ENCODE peak calls at places on chromosomes 12 and 14, in five cellular contexts. S, D, J, K and X are unnamed samples.

GRCh38 chr12:74646831-74647230 is 109.2 kb downstream of the ATXN7L3B start:
- DNase-seq in S (no peak), D (no peak), J (no peak), K (no peak), X (no peak)

GRCh38 chr12:68521321-68521839 is 89.3 kb upstream of the RAP1B start:
- DNase-seq in S (no peak), D (no peak), J (no peak), K (no peak), X (no peak)

GRCh38 chr12:54378791-54379400 is 5.6 kb downstream of the ZNF385A start:
- DNase-seq in S (peak; percentile 70), D (no peak), J (peak; percentile 68), K (no peak), X (no peak)

GRCh38 chr12:121804417-121805111 is 755 bp downstream of the SETD1B start:
- DNase-seq in S (no peak), D (no peak), J (no peak), K (peak; percentile 76), X (no peak)

GRCh38 chr12:40734283-40734682 is 42.0 kb downstream of the CNTN1 start:
- DNase-seq in S (no peak), D (no peak), J (no peak), K (no peak), X (no peak)

GRCh38 chr14:101922866-101923265 is 41.5 kb upstream of the DYNC1H1 start:
- DNase-seq in S (no peak), D (no peak), J (no peak), K (peak; percentile 26), X (no peak)

GRCh38 chr12:85283560-85283959 is 3.5 kb downstream of the ALX1 start:
- DNase-seq in S (no peak), D (no peak), J (no peak), K (no peak), X (no peak)

GRCh38 chr12:64660237-64661018 is 50.1 kb downstream of the RASSF3 start:
- DNase-seq in S (no peak), D (no peak), J (no peak), K (no peak), X (no peak)

GRCh38 chr12:3722368-3722767 is 30.5 kb downstream of the CRACR2A start:
- DNase-seq in S (no peak), D (no peak), J (no peak), K (no peak), X (no peak)

GRCh38 chr14:104148433-104149277 is 10.3 kb downstream of the KIF26A start:
- DNase-seq in S (no peak), D (no peak), J (no peak), K (no peak), X (no peak)

GRCh38 chr12:119841433-119842210 is 35.5 kb downstream of the CIT start:
- DNase-seq in S (no peak), D (no peak), J (no peak), K (no peak), X (no peak)

GRCh38 chr12:34396006-34396860 is 373.9 kb downstream of the ALG10 start:
- DNase-seq in S (peak; percentile 7), D (no peak), J (peak; percentile 3), K (peak; percentile 28), X (peak; percentile 3)

GRCh38 chr12:127148318-127148717 is 1118.7 kb upstream of the TMEM132C start:
- DNase-seq in S (no peak), D (no peak), J (no peak), K (no peak), X (no peak)

GRCh38 chr12:47377414-47378221 is 297.9 kb upstream of the AMIGO2 start:
- DNase-seq in S (peak; percentile 72), D (no peak), J (peak; percentile 86), K (peak; percentile 96), X (no peak)

GRCh38 chr14:56299306-56299984 is 181.2 kb downstream of the PELI2 start:
- DNase-seq in S (no peak), D (no peak), J (no peak), K (no peak), X (no peak)

GRCh38 chr14:36940476-36940875 is 231.9 kb downstream of the SLC25A21 start:
- DNase-seq in S (no peak), D (no peak), J (no peak), K (no peak), X (no peak)

GRCh38 chr14:21723431-21724045 is 49.9 kb upstream of the OR4E1 start:
- DNase-seq in S (no peak), D (peak; percentile 47), J (peak; percentile 17), K (no peak), X (no peak)

GRCh38 chr12:119931402-119931801 is 54.3 kb upstream of the CIT start:
- DNase-seq in S (no peak), D (no peak), J (no peak), K (no peak), X (no peak)

GRCh38 chr14:71586131-71586893 is 345.9 kb upstream of the RGS6 start:
- DNase-seq in S (no peak), D (no peak), J (no peak), K (no peak), X (no peak)

GRCh38 chr14:50804181-50804721 is 26.7 kb downstream of the NIN start:
- DNase-seq in S (no peak), D (no peak), J (no peak), K (no peak), X (no peak)

GRCh38 chr12:6752931-6753771 is at the start of gene MLF2:
- DNase-seq in S (peak; percentile 98), D (peak; percentile 96), J (peak; percentile 99), K (peak; percentile 99), X (peak; percentile 99)
- TF ChIP-seq CTCF in S (peak; percentile 96), D (peak; percentile 85), J (no peak), K (no peak), X (peak; percentile 97)

GRCh38 chr12:22759769-22760674 is 135.1 kb downstream of the ETNK1 start:
- DNase-seq in S (no peak), D (no peak), J (no peak), K (no peak), X (peak; percentile 30)
- TF ChIP-seq POLR2AphosphoS5 in S (peak; percentile 75), D (no peak), J (peak; percentile 31), K (no peak), X (peak; percentile 69)

GRCh38 chr12:80170915-80171314 is 71.6 kb downstream of the OTOGL start:
- DNase-seq in S (no peak), D (no peak), J (no peak), K (no peak), X (no peak)

GRCh38 chr12:80173465-80173864 is 74.1 kb downstream of the OTOGL start:
- DNase-seq in S (no peak), D (no peak), J (no peak), K (no peak), X (no peak)

GRCh38 chr12:80175307-80175930 is 76.1 kb downstream of the OTOGL start:
- DNase-seq in S (no peak), D (no peak), J (no peak), K (no peak), X (no peak)

GRCh38 chr12:80178846-80179245 is 79.5 kb downstream of the OTOGL start:
- DNase-seq in S (no peak), D (no peak), J (no peak), K (no peak), X (no peak)

GRCh38 chr12:80176706-80177105 is 77.4 kb downstream of the OTOGL start:
- DNase-seq in S (no peak), D (no peak), J (no peak), K (no peak), X (no peak)
- H3K4me1 ChIP-seq in S (no peaks in the 10 kb centered on the region), D (no peaks in the 10 kb centered on the region), J (no peaks in the 10 kb centered on the region), K (no peaks in the 10 kb centered on the region), X (no peaks in the 10 kb centered on the region)

DNA sequence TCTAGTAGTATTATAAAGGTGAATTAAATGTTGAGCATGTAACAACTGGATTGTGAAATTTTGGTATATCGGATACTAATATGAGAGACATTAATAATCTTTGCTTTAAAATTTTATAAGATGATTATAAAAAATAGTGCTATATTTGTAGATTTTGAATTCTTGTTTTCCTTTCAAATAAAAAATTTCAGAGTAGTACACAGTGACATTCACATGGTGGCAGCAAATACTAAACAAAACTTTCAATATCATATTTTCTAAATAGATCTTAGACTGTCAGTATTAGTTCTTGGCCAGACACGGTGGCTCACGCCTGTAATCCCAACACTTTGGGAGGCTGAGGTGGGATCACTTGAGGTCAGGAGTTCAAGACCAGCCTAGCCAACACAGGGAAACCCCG is 166.0 kb downstream of the NAV3 start:
- DNase-seq in S (no peak), D (no peak), J (no peak), K (no peak), X (no peak)
- TF ChIP-seq CTCF in S (no peak), D (no peak), J (no peak), K (no peak), X (no peak)

GRCh38 chr14:53218161-53218560 is 65.0 kb upstream of the DDHD1 start:
- DNase-seq in S (no peak), D (no peak), J (no peak), K (no peak), X (no peak)

GRCh38 chr14:53214384-53214783 is 61.3 kb upstream of the DDHD1 start:
- DNase-seq in S (no peak), D (no peak), J (no peak), K (no peak), X (no peak)

GRCh38 chr14:53215101-53215500 is 62.0 kb upstream of the DDHD1 start:
- DNase-seq in S (no peak), D (no peak), J (no peak), K (no peak), X (no peak)

GRCh38 chr14:53217283-53217994 is 64.3 kb upstream of the DDHD1 start:
- DNase-seq in S (peak; percentile 76), D (peak; percentile 77), J (peak; percentile 77), K (peak; percentile 82), X (peak; percentile 34)
- TF ChIP-seq POLR2AphosphoS5 in S (no peak), D (no peak), J (no peak), K (no peak), X (no peak)